ENCODE peak calls at places on chromosomes 5 and 9, in ten cellular contexts. Q is NCI-H345; Z is heart left ventricle; B is Right ventricle myocardium superior; I is uterus; T is brain microvascular endothelial cell; L is activated effector memory CD4-positive, alpha-beta T cell treated with anti-CD3 and anti-CD28 coated beads, Interleukin-2, amount 50 U/mL, for 16 hours; O is left colon; D is cardiac fibroblast; U is activated T-cell treated with anti-CD3 and anti-CD28 coated beads for 48 hours. J is an unnamed sample.

GRCh38 chr9:113737414-113738271 is 138.5 kb upstream of the ZNF618 start:
- DNase-seq in L (no peak), U (no peak), D (peak; percentile 80), Z (peak; percentile 15), O (peak; percentile 46), Q (peak; percentile 46), B (no peak), I (peak; percentile 23), T (peak; percentile 63), J (peak; percentile 55)

GRCh38 chr5:4551034-4551433 is 589.1 kb upstream of the ADAMTS16 start:
- DNase-seq in I (no peak), B (no peak), U (no peak), D (no peak), Q (no peak), Z (no peak), L (no peak), T (no peak), O (no peak), J (no peak)

GRCh38 chr5:30050056-30050815 is 1143.2 kb upstream of the CDH6 start:
- DNase-seq in B (no peak), U (no peak), L (no peak), T (peak; percentile 63), D (no peak), Z (no peak), Q (no peak), O (no peak), I (no peak), J (no peak)

GRCh38 chr9:133800266-133800665 is 62.1 kb upstream of the SARDH start:
- DNase-seq in D (no peak), O (no peak), B (no peak), Q (no peak), L (no peak), U (no peak), I (no peak), Z (no peak), T (no peak), J (no peak)

GRCh38 chr5:154818459-154819116 is 31.8 kb downstream of the FAXDC2 start:
- DNase-seq in D (no peak), U (no peak), L (no peak), B (no peak), Z (no peak), O (no peak), I (no peak), T (no peak), Q (no peak), J (no peak)

GRCh38 chr5:155726267-155726666 is 600.7 kb upstream of the SGCD start:
- DNase-seq in B (no peak), D (peak; percentile 27), I (no peak), Q (no peak), L (no peak), U (no peak), Z (peak; percentile 13), O (peak; percentile 14), T (peak; percentile 2), J (peak; percentile 14)

GRCh38 chr5:57215629-57216195 is 41.9 kb downstream of the GPBP1 start:
- DNase-seq in O (no peak), Z (no peak), U (no peak), B (no peak), Q (no peak), D (peak; percentile 65), I (no peak), L (no peak), T (no peak), J (no peak)

GRCh38 chr9:137631608-137632431 is 13.0 kb downstream of the EHMT1 start:
- DNase-seq in U (no peak), B (no peak), D (no peak), Q (no peak), I (no peak), Z (no peak), L (no peak), T (no peak), O (no peak), J (peak; percentile 18)

GRCh38 chr9:72857632-72858011 is 95.2 kb downstream of the ALDH1A1 start:
- DNase-seq in D (no peak), O (no peak), Z (no peak), Q (no peak), T (no peak), L (no peak), B (no peak), I (no peak), U (no peak), J (no peak)

GRCh38 chr9:79195904-79196303 is 375.9 kb upstream of the TLE4 start:
- DNase-seq in Q (no peak), D (peak; percentile 83), Z (no peak), I (no peak), U (no peak), T (peak; percentile 55), B (no peak), L (no peak), O (no peak), J (no peak)

GRCh38 chr9:91857291-91857781 is 92.7 kb downstream of the ROR2 start:
- DNase-seq in I (no peak), Z (no peak), T (peak; percentile 26), D (no peak), O (no peak), L (no peak), Q (no peak), U (no peak), B (no peak), J (no peak)

GRCh38 chr5:116637149-116637740 is 62.6 kb upstream of the SEMA6A start:
- DNase-seq in D (no peak), U (no peak), L (no peak), Z (no peak), B (no peak), T (no peak), O (no peak), I (no peak), Q (no peak), J (no peak)

GRCh38 chr5:14164164-14164720 is 21.1 kb downstream of the TRIO start:
- DNase-seq in Z (no peak), T (no peak), B (no peak), U (no peak), Q (no peak), I (no peak), O (no peak), D (no peak), L (no peak), J (no peak)

GRCh38 chr9:21730899-21731298 is 71.5 kb upstream of the MTAP start:
- DNase-seq in L (no peak), Z (no peak), D (peak; percentile 53), O (no peak), T (no peak), I (no peak), U (no peak), Q (no peak), B (no peak), J (no peak)

GRCh38 chr5:160169326-160169725 is 50.1 kb upstream of the PWWP2A start:
- DNase-seq in O (no peak), I (peak; percentile 27), U (no peak), Z (peak; percentile 38), B (no peak), T (peak; percentile 94), L (no peak), D (peak; percentile 99), Q (no peak), J (no peak)

GRCh38 chr5:31776976-31777651 is 138.2 kb downstream of the PDZD2 start:
- DNase-seq in L (peak; percentile 50), T (no peak), O (no peak), U (no peak), D (no peak), Z (no peak), B (no peak), Q (no peak), I (no peak), J (no peak)

GRCh38 chr9:134177624-134178393 is 13.4 kb upstream of the RNU6ATAC start:
- DNase-seq in Z (no peak), D (no peak), Q (no peak), L (no peak), T (no peak), B (no peak), O (no peak), I (peak; percentile 17), U (no peak), J (no peak)

GRCh38 chr5:135371738-135372232 is 27.2 kb downstream of the MACROH2A1 start:
- DNase-seq in B (no peak), O (no peak), T (no peak), I (no peak), Q (no peak), Z (no peak), U (no peak), D (peak; percentile 47), L (no peak), J (no peak)

GRCh38 chr5:2538169-2538568 is 213.3 kb downstream of the IRX2 start:
- DNase-seq in U (no peak), L (no peak), Q (no peak), O (no peak), D (no peak), T (no peak), B (no peak), Z (no peak), I (no peak), J (no peak)

GRCh38 chr5:35457912-35458823 is 159.5 kb upstream of the SPEF2 start:
- DNase-seq in L (no peak), B (no peak), D (no peak), O (no peak), I (no peak), Q (no peak), Z (no peak), T (no peak), U (no peak), J (no peak)

GRCh38 chr5:43019615-43020293 is 20.4 kb downstream of the ANXA2R start:
- DNase-seq in Q (peak; percentile 69), L (peak; percentile 93), B (peak; percentile 70), O (peak; percentile 81), T (peak; percentile 85), Z (peak; percentile 74), U (peak; percentile 70), D (peak; percentile 69), I (no peak), J (no peak)

GRCh38 chr9:130498298-130498917 is 53.6 kb downstream of the ASS1 start:
- DNase-seq in Z (no peak), B (no peak), O (peak; percentile 20), L (no peak), T (no peak), I (no peak), U (no peak), D (peak; percentile 9), Q (peak; percentile 9), J (no peak)

GRCh38 chr9:37362430-37362829 is 60.1 kb upstream of the GRHPR start:
- DNase-seq in T (no peak), U (no peak), I (no peak), O (no peak), Q (no peak), L (no peak), Z (no peak), B (no peak), D (no peak), J (no peak)

GRCh38 chr9:75612754-75613153 is 277.7 kb upstream of the PCSK5 start:
- DNase-seq in B (no peak), U (no peak), Z (no peak), D (no peak), Q (peak; percentile 31), T (no peak), O (no peak), L (no peak), I (no peak), J (no peak)

GRCh38 chr5:132646867-132647266 is 11.1 kb upstream of the IL13 start:
- DNase-seq in T (no peak), I (no peak), Q (no peak), B (no peak), U (no peak), O (no peak), Z (no peak), D (no peak), L (no peak), J (no peak)

GRCh38 chr9:124016152-124017063 is 4.8 kb downstream of the LHX2 start:
- DNase-seq in D (no peak), T (no peak), Z (no peak), O (no peak), L (no peak), Q (no peak), B (no peak), U (no peak), I (no peak), J (no peak)

GRCh38 chr5:177474845-177475562 is 1.6 kb upstream of the DBN1 start:
- DNase-seq in Q (no peak), O (no peak), T (peak; percentile 9), Z (no peak), B (no peak), L (no peak), D (no peak), U (no peak), I (peak; percentile 25), J (no peak)

GRCh38 chr5:170111088-170111796 is 5.5 kb downstream of the FOXI1 start:
- DNase-seq in Z (no peak), T (no peak), Q (no peak), O (no peak), U (no peak), L (no peak), B (no peak), D (no peak), I (no peak), J (no peak)

J was measured in thyroid gland.